ENCODE peak calls at places on chromosomes 7 and 10, in seven cellular contexts. One of them, this sample, is unnamed.

GRCh38 chr7:106757846-106758245 is 96.9 kb upstream of the CCDC71L start:
- DNase-seq in upper lobe of left lung: no peak
- DNase-seq in stimulated activated CD8-positive, alpha-beta memory T cell treated with anti-CD3 and anti-CD28 coated beads, Interleukin-15, amount 100 ng/mL, for 24 hours: no peak
- DNase-seq in neural crest cell: no peak
- DNase-seq in right lobe of liver: peak; percentile 71
- DNase-seq in mesendoderm: no peak
- DNase-seq in stimulated activated naive CD4-positive, alpha-beta T cell: no peak
- DNase-seq in this sample: no peak

GRCh38 chr10:49740346-49741107 is 21.6 kb downstream of the OGDHL start:
- DNase-seq in upper lobe of left lung: peak; percentile 68
- DNase-seq in stimulated activated CD8-positive, alpha-beta memory T cell treated with anti-CD3 and anti-CD28 coated beads, Interleukin-15, amount 100 ng/mL, for 24 hours: no peak
- DNase-seq in neural crest cell: no peak
- DNase-seq in right lobe of liver: no peak
- DNase-seq in mesendoderm: no peak
- DNase-seq in stimulated activated naive CD4-positive, alpha-beta T cell: no peak
- DNase-seq in this sample: no peak

GRCh38 chr10:35040761-35041501 is 49.2 kb downstream of the CUL2 start:
- DNase-seq in upper lobe of left lung: no peak
- DNase-seq in stimulated activated CD8-positive, alpha-beta memory T cell treated with anti-CD3 and anti-CD28 coated beads, Interleukin-15, amount 100 ng/mL, for 24 hours: no peak
- DNase-seq in neural crest cell: no peak
- DNase-seq in right lobe of liver: no peak
- DNase-seq in mesendoderm: peak; percentile 50
- DNase-seq in stimulated activated naive CD4-positive, alpha-beta T cell: no peak
- DNase-seq in this sample: no peak

GRCh38 chr7:151143261-151144015 is 24.1 kb downstream of the GBX1 start:
- DNase-seq in upper lobe of left lung: peak; percentile 81
- DNase-seq in stimulated activated CD8-positive, alpha-beta memory T cell treated with anti-CD3 and anti-CD28 coated beads, Interleukin-15, amount 100 ng/mL, for 24 hours: no peak
- DNase-seq in neural crest cell: no peak
- DNase-seq in right lobe of liver: peak; percentile 30
- DNase-seq in mesendoderm: no peak
- DNase-seq in stimulated activated naive CD4-positive, alpha-beta T cell: no peak
- DNase-seq in this sample: no peak

GRCh38 chr7:1055084-1055450 is 10.7 kb downstream of the GPR146 start:
- DNase-seq in upper lobe of left lung: peak; percentile 94
- DNase-seq in stimulated activated CD8-positive, alpha-beta memory T cell treated with anti-CD3 and anti-CD28 coated beads, Interleukin-15, amount 100 ng/mL, for 24 hours: no peak
- DNase-seq in neural crest cell: no peak
- DNase-seq in right lobe of liver: peak; percentile 64
- DNase-seq in mesendoderm: no peak
- DNase-seq in stimulated activated naive CD4-positive, alpha-beta T cell: peak; percentile 74
- DNase-seq in this sample: no peak

GRCh38 chr10:5633166-5633565 is 33.2 kb downstream of the ASB13 start:
- DNase-seq in upper lobe of left lung: no peak
- DNase-seq in stimulated activated CD8-positive, alpha-beta memory T cell treated with anti-CD3 and anti-CD28 coated beads, Interleukin-15, amount 100 ng/mL, for 24 hours: no peak
- DNase-seq in neural crest cell: no peak
- DNase-seq in right lobe of liver: no peak
- DNase-seq in mesendoderm: no peak
- DNase-seq in stimulated activated naive CD4-positive, alpha-beta T cell: no peak
- DNase-seq in this sample: no peak

GRCh38 chr7:25894902-25895791 is 256.9 kb upstream of the NFE2L3 start:
- DNase-seq in upper lobe of left lung: peak; percentile 93
- DNase-seq in stimulated activated CD8-positive, alpha-beta memory T cell treated with anti-CD3 and anti-CD28 coated beads, Interleukin-15, amount 100 ng/mL, for 24 hours: peak; percentile 28
- DNase-seq in neural crest cell: peak; percentile 75
- DNase-seq in right lobe of liver: peak; percentile 75
- DNase-seq in mesendoderm: peak; percentile 58
- DNase-seq in stimulated activated naive CD4-positive, alpha-beta T cell: peak; percentile 63
- DNase-seq in this sample: peak; percentile 53

GRCh38 chr10:24419067-24419466 is 210.1 kb downstream of the KIAA1217 start:
- DNase-seq in upper lobe of left lung: no peak
- DNase-seq in stimulated activated CD8-positive, alpha-beta memory T cell treated with anti-CD3 and anti-CD28 coated beads, Interleukin-15, amount 100 ng/mL, for 24 hours: no peak
- DNase-seq in neural crest cell: no peak
- DNase-seq in right lobe of liver: no peak
- DNase-seq in mesendoderm: no peak
- DNase-seq in stimulated activated naive CD4-positive, alpha-beta T cell: no peak
- DNase-seq in this sample: no peak

GRCh38 chr10:4655406-4655805 is 170.6 kb upstream of the AKR1E2 start:
- DNase-seq in upper lobe of left lung: no peak
- DNase-seq in stimulated activated CD8-positive, alpha-beta memory T cell treated with anti-CD3 and anti-CD28 coated beads, Interleukin-15, amount 100 ng/mL, for 24 hours: no peak
- DNase-seq in neural crest cell: no peak
- DNase-seq in right lobe of liver: no peak
- DNase-seq in mesendoderm: no peak
- DNase-seq in stimulated activated naive CD4-positive, alpha-beta T cell: no peak
- DNase-seq in this sample: no peak

GRCh38 chr10:52004342-52004949 is 305.1 kb upstream of the CSTF2T start:
- DNase-seq in upper lobe of left lung: no peak
- DNase-seq in stimulated activated CD8-positive, alpha-beta memory T cell treated with anti-CD3 and anti-CD28 coated beads, Interleukin-15, amount 100 ng/mL, for 24 hours: no peak
- DNase-seq in neural crest cell: no peak
- DNase-seq in right lobe of liver: no peak
- DNase-seq in mesendoderm: peak; percentile 53
- DNase-seq in stimulated activated naive CD4-positive, alpha-beta T cell: no peak
- DNase-seq in this sample: peak; percentile 9

GRCh38 chr7:128266891-128267839 is 26.1 kb downstream of the LEP start:
- DNase-seq in upper lobe of left lung: peak; percentile 55
- DNase-seq in stimulated activated CD8-positive, alpha-beta memory T cell treated with anti-CD3 and anti-CD28 coated beads, Interleukin-15, amount 100 ng/mL, for 24 hours: no peak
- DNase-seq in neural crest cell: peak; percentile 18
- DNase-seq in right lobe of liver: no peak
- DNase-seq in mesendoderm: peak; percentile 91
- DNase-seq in stimulated activated naive CD4-positive, alpha-beta T cell: no peak
- DNase-seq in this sample: no peak

This sample was measured in GM12891.